ENCODE peak calls at places on chromosome 9, in ten cellular contexts. G, D, X, O, T, M, F, W, V and Q are unnamed samples.

GRCh38 chr9:75148551-75148950 is 60.2 kb downstream of the OSTF1 start:
- DNase-seq in O (no peak), D (no peak), X (peak), T (peak), V (no peak), F (peak), G (no peak), W (peak), M (no peak), Q (no peak)

GRCh38 chr9:35726876-35727438 is 5.0 kb downstream of the TLN1 start:
- DNase-seq in V (no peak), O (peak), W (peak), T (peak), M (no peak), X (peak), G (no peak), F (no peak), D (peak), Q (peak)

GRCh38 chr9:124849801-124850200 is 3.5 kb upstream of the WDR38 start:
- DNase-seq in M (no peak), O (no peak), X (no peak), G (no peak), F (no peak), T (peak), D (peak), V (no peak), W (peak), Q (no peak)

GRCh38 chr9:98222885-98223640 is 30.6 kb upstream of the CORO2A start:
- DNase-seq in V (no peak), D (no peak), W (peak), F (no peak), X (no peak), M (peak), O (no peak), G (no peak), T (peak), Q (peak)

GRCh38 chr9:124365045-124365444 is 50.2 kb downstream of the PSMB7 start:
- DNase-seq in F (no peak), W (no peak), T (no peak), M (no peak), X (no peak), V (no peak), O (no peak), D (no peak), G (peak), Q (no peak)

GRCh38 chr9:72526901-72527800 is 5.7 kb downstream of the TMC1 start:
- DNase-seq in X (peak), M (peak), D (peak), W (peak), O (peak), G (no peak), V (peak), T (peak), F (peak), Q (peak)

GRCh38 chr9:136678624-136679023 is 8.6 kb downstream of the AGPAT2 start:
- DNase-seq in F (no peak), O (no peak), G (no peak), D (no peak), T (no peak), V (no peak), M (no peak), X (no peak), W (no peak), Q (no peak)

GRCh38 chr9:136345281-136346156 is 18.0 kb downstream of the DNLZ start:
- DNase-seq in M (no peak), W (no peak), V (no peak), F (no peak), G (peak), X (no peak), O (no peak), T (peak), D (peak), Q (peak)

GRCh38 chr9:136857606-136858412 is 5.7 kb downstream of the MAMDC4 start:
- DNase-seq in M (no peak), W (no peak), O (no peak), D (no peak), F (no peak), X (no peak), V (no peak), G (no peak), T (no peak), Q (no peak)

GRCh38 chr9:16960084-16960483 is 89.6 kb upstream of the BNC2 start:
- DNase-seq in W (peak), M (no peak), T (peak), X (no peak), G (no peak), V (no peak), F (no peak), O (no peak), D (no peak), Q (peak)

GRCh38 chr9:114419796-114420195 is 32.0 kb upstream of the AKNA start:
- DNase-seq in M (no peak), D (no peak), F (no peak), O (no peak), V (no peak), W (no peak), G (no peak), X (no peak), T (no peak), Q (no peak)

GRCh38 chr9:95857122-95857521 is 18.4 kb upstream of the ERCC6L2 start:
- DNase-seq in X (no peak), T (peak), O (no peak), D (no peak), F (no peak), M (no peak), W (peak), G (no peak), V (no peak), Q (peak)

GRCh38 chr9:101705135-101705661 is 33.2 kb downstream of the GRIN3A start:
- DNase-seq in D (no peak), F (peak), X (peak), G (peak), M (no peak), O (peak), W (peak), T (peak), V (no peak), Q (peak)

GRCh38 chr9:21402387-21403247 is 6.3 kb upstream of the IFNA8 start:
- DNase-seq in D (no peak), G (peak), T (no peak), F (peak), O (no peak), V (no peak), X (peak), W (no peak), M (no peak), Q (no peak)

GRCh38 chr9:3751125-3751758 is 225.4 kb upstream of the RFX3 start:
- DNase-seq in X (no peak), M (no peak), G (no peak), T (peak), D (no peak), O (no peak), W (peak), V (no peak), F (no peak), Q (peak)

GRCh38 chr9:20321683-20322082 is 300.6 kb downstream of the MLLT3 start:
- DNase-seq in F (no peak), D (no peak), M (no peak), O (peak), V (peak), T (no peak), G (no peak), X (peak), W (no peak), Q (peak)

GRCh38 chr9:127389391-127390242 is 7.4 kb upstream of the SLC2A8 start:
- DNase-seq in M (no peak), O (no peak), D (no peak), G (no peak), V (no peak), X (no peak), T (no peak), F (no peak), W (no peak), Q (no peak)

GRCh38 chr9:111952559-111952958 is 55.9 kb downstream of the UGCG start:
- DNase-seq in T (peak), W (peak), G (no peak), V (no peak), F (no peak), M (no peak), X (no peak), O (no peak), D (no peak), Q (peak)

GRCh38 chr9:111728143-111728542 is 66.6 kb downstream of the SHOC1 start:
- DNase-seq in V (no peak), G (no peak), D (no peak), W (peak), M (peak), F (no peak), T (no peak), X (no peak), O (no peak), Q (no peak)

GRCh38 chr9:14993061-14993800 is 83.0 kb upstream of the FREM1 start:
- DNase-seq in G (peak), O (peak), T (peak), X (peak), F (no peak), W (peak), D (peak), V (peak), M (no peak), Q (peak)

GRCh38 chr9:136488247-136489214 is 5.7 kb upstream of the SEC16A start:
- DNase-seq in T (peak), M (no peak), W (peak), F (peak), D (peak), V (peak), O (peak), G (peak), X (peak), Q (peak)